ENCODE peak calls at places on chromosomes 2 and 18, in seven cellular contexts. C is A549, L is tibial nerve, Z is ovary, D is stomach, W is K562, I is SK-N-SH. N is an unnamed sample.
A peak's percentile ranks its signal among the peaks of the same experiment; 100 is the strongest.

GRCh38 chr2:43276517-43276931 is 50.1 kb upstream of the ZFP36L2 start:
- DNase-seq in W (no peak), Z (no peak), C (no peak), L (no peak), I (peak; percentile 53), D (no peak), N (no peak)

GRCh38 chr2:156182132-156182531 is 150.4 kb downstream of the NR4A2 start:
- DNase-seq in C (peak; percentile 15), I (no peak), Z (no peak), L (no peak), W (no peak), D (peak; percentile 44), N (no peak)

GRCh38 chr18:35949903-35950627 is 22.4 kb upstream of the RMP24 start:
- DNase-seq in C (peak; percentile 59), D (peak; percentile 55), Z (peak; percentile 35), L (peak; percentile 58), W (peak; percentile 67), I (peak; percentile 79), N (no peak)

GRCh38 chr2:72694715-72695496 is 130.9 kb downstream of the EXOC6B start:
- DNase-seq in I (peak; percentile 58), W (peak; percentile 8), Z (peak; percentile 85), D (peak; percentile 47), L (no peak), C (peak; percentile 50), N (no peak)

GRCh38 chr2:37582911-37583310 is 88.5 kb downstream of the CDC42EP3 start:
- DNase-seq in I (no peak), L (no peak), D (no peak), C (no peak), Z (no peak), W (no peak), N (no peak)

GRCh38 chr2:203510256-203510940 is 24.7 kb downstream of the RAPH1 start:
- DNase-seq in Z (no peak), D (no peak), L (no peak), W (no peak), C (no peak), I (no peak), N (no peak)

GRCh38 chr2:67895171-67895941 is 167.4 kb downstream of the C1D start:
- DNase-seq in W (no peak), I (no peak), C (no peak), Z (no peak), L (no peak), D (no peak), N (no peak)

GRCh38 chr2:3638456-3638810 is 19.6 kb upstream of the ALLC start:
- DNase-seq in L (no peak), I (no peak), W (no peak), C (no peak), Z (no peak), D (peak; percentile 10), N (no peak)

GRCh38 chr2:73291461-73292315 is 1.7 kb downstream of the EGR4 start:
- DNase-seq in D (no peak), W (no peak), Z (no peak), L (no peak), C (peak; percentile 46), I (peak; percentile 94), N (no peak)

DNA sequence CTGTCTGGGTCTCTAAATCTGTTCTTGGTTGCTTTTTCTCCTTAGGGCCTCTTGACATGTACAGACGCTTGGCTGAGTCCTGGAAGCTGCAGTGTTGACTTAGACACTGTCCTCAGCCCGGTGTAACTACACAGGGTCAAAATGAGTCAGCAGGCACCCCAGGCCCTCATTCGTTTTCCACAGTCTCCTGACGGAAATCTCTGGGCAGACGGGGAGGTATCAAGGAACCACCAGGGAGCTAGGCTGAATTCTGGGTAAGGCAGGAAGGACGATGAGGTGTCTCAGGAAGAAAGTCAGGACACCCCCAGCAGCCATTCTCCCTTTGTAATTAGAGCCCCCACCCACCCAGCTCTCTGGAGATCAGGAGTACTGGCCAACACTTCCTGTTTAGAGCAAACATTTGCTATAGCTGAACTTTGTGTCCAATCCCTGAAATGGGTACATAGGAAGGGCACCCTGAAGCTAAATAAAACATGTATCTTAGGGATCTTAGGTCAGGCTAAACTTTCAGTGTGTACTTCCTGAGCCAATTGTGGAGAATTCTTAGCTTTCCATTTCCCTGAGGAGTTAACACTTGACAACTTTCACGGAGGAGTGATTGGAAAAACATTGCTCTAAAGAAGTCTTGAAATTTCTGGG is 23.9 kb upstream of the EPAS1 start:
- DNase-seq in L (no peak), I (no peak), W (no peak), D (no peak), Z (no peak), C (no peak), N (no peak)
- H3K4me1 ChIP-seq in L (peaks cover 11% of the 10 kb centered on the region), I (no peaks in the 10 kb centered on the region), W (peaks cover 15% of the 10 kb centered on the region), D (no peaks in the 10 kb centered on the region), Z (peaks cover 10% of the 10 kb centered on the region), C (peaks cover 32% of the 10 kb centered on the region), N (peaks cover 19% of the 10 kb centered on the region)

GRCh38 chr2:220300806-220301205 is 673.4 kb downstream of the SLC4A3 start:
- DNase-seq in I (no peak), L (no peak), D (no peak), C (no peak), W (no peak), Z (no peak), N (peak; percentile 55)

GRCh38 chr2:220293966-220294365 is 666.5 kb downstream of the SLC4A3 start:
- DNase-seq in C (no peak), I (no peak), L (no peak), W (no peak), D (no peak), Z (no peak), N (no peak)

GRCh38 chr2:220297093-220297492 is 669.7 kb downstream of the SLC4A3 start:
- DNase-seq in D (no peak), C (no peak), Z (no peak), W (no peak), L (no peak), I (no peak), N (no peak)

GRCh38 chr2:220296174-220296573 is 668.7 kb downstream of the SLC4A3 start:
- DNase-seq in Z (no peak), D (no peak), I (no peak), W (no peak), C (no peak), L (no peak), N (no peak)
- TF ChIP-seq EP300 in Z (no peak), D (no peak), I (no peak), W (no peak), C (no peak), L (no peak), N (no peak)

DNA sequence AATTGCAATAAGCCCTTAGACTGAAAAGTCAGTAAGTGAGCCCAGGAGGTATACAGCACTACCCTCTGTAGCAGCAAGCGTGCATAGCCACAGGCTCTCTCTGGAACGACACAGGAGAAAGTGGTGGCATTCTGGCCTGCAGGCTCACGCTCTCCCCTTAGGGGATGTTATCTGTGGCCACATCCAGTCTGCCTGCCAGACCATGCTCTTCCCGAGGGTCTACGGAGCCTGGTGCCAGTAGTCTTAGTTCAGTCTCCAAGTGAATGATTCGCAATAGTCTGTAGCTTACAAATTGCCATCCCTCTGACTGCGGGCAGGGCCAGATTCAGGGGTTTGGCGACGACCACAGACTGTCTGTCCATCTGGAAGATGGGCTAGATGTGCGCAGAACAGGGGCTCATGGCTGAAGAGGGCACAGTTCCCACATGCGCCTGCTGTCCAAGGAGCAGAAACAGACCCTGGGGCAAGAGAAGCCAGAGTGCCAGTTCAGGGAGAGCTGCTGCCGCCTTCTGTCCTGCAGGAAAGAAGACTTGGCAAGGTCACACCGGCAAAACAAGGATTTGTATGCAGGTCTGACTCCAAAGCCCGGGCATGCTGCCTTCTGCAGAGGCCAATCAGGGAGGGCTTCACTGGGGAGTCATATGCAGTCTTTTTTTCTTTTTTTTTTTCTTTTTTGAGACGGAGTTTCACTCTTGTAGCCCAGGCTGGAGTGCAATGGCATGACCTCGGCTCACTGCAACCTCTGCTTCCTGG is 3.5 kb upstream of the KLF11 start:
- DNase-seq in Z (no peak), L (no peak), I (peak; percentile 56), W (no peak), C (no peak), D (peak; percentile 82), N (no peak)
- H3K4me1 ChIP-seq in Z (peaks cover 29% of the 10 kb centered on the region), L (peaks cover 32% of the 10 kb centered on the region), I (peaks cover 30% of the 10 kb centered on the region), W (peaks cover 59% of the 10 kb centered on the region), C (peaks cover 16% of the 10 kb centered on the region), D (peaks cover 72% of the 10 kb centered on the region), N (peaks cover 84% of the 10 kb centered on the region)

GRCh38 chr18:43158381-43158780 is 42.9 kb upstream of the RIT2 start:
- DNase-seq in D (no peak), L (no peak), Z (no peak), W (no peak), C (no peak), I (no peak), N (no peak)

GRCh38 chr18:43160509-43160908 is 45.0 kb upstream of the RIT2 start:
- DNase-seq in W (no peak), Z (no peak), L (no peak), I (no peak), D (no peak), C (no peak), N (no peak)

GRCh38 chr18:43161528-43161927 is 46.0 kb upstream of the RIT2 start:
- DNase-seq in L (no peak), I (no peak), W (no peak), C (no peak), D (no peak), Z (no peak), N (no peak)

GRCh38 chr18:43159091-43159490 is 43.6 kb upstream of the RIT2 start:
- DNase-seq in Z (no peak), C (no peak), I (no peak), D (no peak), W (no peak), L (no peak), N (no peak)
- TF ChIP-seq EP300 in Z (no peak), C (no peak), I (no peak), D (no peak), W (no peak), L (no peak), N (no peak)

N was measured in esophagus muscularis mucosa.